ENCODE peak calls at places on chromosome 21, in five cellular contexts. One of them, this sample, is unnamed.

GRCh38 chr21:33644383-33645074 is 2.2 kb downstream of the ITSN1 start:
- DNase-seq in pancreas: no peak
- DNase-seq in activated CD8-positive, alpha-beta memory T cell treated with anti-CD3 and anti-CD28 coated beads for 4 hours: no peak
- DNase-seq in BE2C: no peak
- DNase-seq in activated effector memory CD4-positive, alpha-beta T cell treated with Interleukin-2 at 50 U/mL for 16 hours: no peak
- DNase-seq in this sample: no peak

GRCh38 chr21:33230518-33231324 is 983 bp downstream of the IFNAR2 start:
- DNase-seq in activated effector memory CD4-positive, alpha-beta T cell treated with Interleukin-2 at 50 U/mL for 16 hours: peak
- DNase-seq in BE2C: peak
- DNase-seq in pancreas: peak
- DNase-seq in activated CD8-positive, alpha-beta memory T cell treated with anti-CD3 and anti-CD28 coated beads for 4 hours: no peak
- DNase-seq in this sample: peak

GRCh38 chr21:35321322-35322200 is 272.5 kb upstream of the RUNX1 start:
- DNase-seq in activated CD8-positive, alpha-beta memory T cell treated with anti-CD3 and anti-CD28 coated beads for 4 hours: no peak
- DNase-seq in pancreas: no peak
- DNase-seq in BE2C: no peak
- DNase-seq in activated effector memory CD4-positive, alpha-beta T cell treated with Interleukin-2 at 50 U/mL for 16 hours: no peak
- DNase-seq in this sample: no peak

GRCh38 chr21:23900727-23901126 is 1706.6 kb downstream of the MRPL39 start:
- DNase-seq in activated CD8-positive, alpha-beta memory T cell treated with anti-CD3 and anti-CD28 coated beads for 4 hours: no peak
- DNase-seq in activated effector memory CD4-positive, alpha-beta T cell treated with Interleukin-2 at 50 U/mL for 16 hours: no peak
- DNase-seq in BE2C: no peak
- DNase-seq in pancreas: no peak
- DNase-seq in this sample: no peak

GRCh38 chr21:45299026-45299863 is 11.6 kb upstream of the POFUT2 start:
- DNase-seq in activated CD8-positive, alpha-beta memory T cell treated with anti-CD3 and anti-CD28 coated beads for 4 hours: no peak
- DNase-seq in activated effector memory CD4-positive, alpha-beta T cell treated with Interleukin-2 at 50 U/mL for 16 hours: no peak
- DNase-seq in BE2C: peak
- DNase-seq in pancreas: peak
- DNase-seq in this sample: no peak

GRCh38 chr21:33543505-33544129 is 779 bp downstream of the SON start:
- DNase-seq in BE2C: peak
- DNase-seq in activated effector memory CD4-positive, alpha-beta T cell treated with Interleukin-2 at 50 U/mL for 16 hours: no peak
- DNase-seq in activated CD8-positive, alpha-beta memory T cell treated with anti-CD3 and anti-CD28 coated beads for 4 hours: no peak
- DNase-seq in pancreas: peak
- DNase-seq in this sample: peak

GRCh38 chr21:26140185-26140584 is 30.4 kb downstream of the APP start:
- DNase-seq in pancreas: no peak
- DNase-seq in activated CD8-positive, alpha-beta memory T cell treated with anti-CD3 and anti-CD28 coated beads for 4 hours: no peak
- DNase-seq in BE2C: no peak
- DNase-seq in activated effector memory CD4-positive, alpha-beta T cell treated with Interleukin-2 at 50 U/mL for 16 hours: no peak
- DNase-seq in this sample: no peak

GRCh38 chr21:45393021-45393420 is 11.9 kb upstream of the COL18A1 start:
- DNase-seq in BE2C: peak
- DNase-seq in pancreas: no peak
- DNase-seq in activated effector memory CD4-positive, alpha-beta T cell treated with Interleukin-2 at 50 U/mL for 16 hours: no peak
- DNase-seq in activated CD8-positive, alpha-beta memory T cell treated with anti-CD3 and anti-CD28 coated beads for 4 hours: no peak
- DNase-seq in this sample: no peak

GRCh38 chr21:25635310-25635709 is 3.7 kb upstream of the JAM2 start:
- DNase-seq in BE2C: no peak
- DNase-seq in activated CD8-positive, alpha-beta memory T cell treated with anti-CD3 and anti-CD28 coated beads for 4 hours: no peak
- DNase-seq in activated effector memory CD4-positive, alpha-beta T cell treated with Interleukin-2 at 50 U/mL for 16 hours: no peak
- DNase-seq in pancreas: no peak
- DNase-seq in this sample: no peak